ENCODE peak calls at places on chromosomes 11 and 22, in four cellular contexts. H is HepG2, K is H1, Q is HCT116. R is an unnamed sample.

GRCh38 chr11:78548911-78549572 is 25.6 kb downstream of the NARS2 start:
- DNase-seq in H (no peak), K (no peak), Q (no peak), R (no peak)

GRCh38 chr11:75272821-75273301 is 32.3 kb downstream of the TPBGL start:
- DNase-seq in K (no peak), H (no peak), Q (no peak), R (no peak)

GRCh38 chr11:129974237-129974636 is 28.4 kb downstream of the PRDM10 start:
- DNase-seq in H (no peak), K (no peak), Q (no peak), R (no peak)

GRCh38 chr11:92131289-92131890 is 93.2 kb upstream of the FAT3 start:
- DNase-seq in H (no peak), Q (no peak), K (no peak), R (no peak)

GRCh38 chr11:116993599-116993998 is 104.6 kb downstream of the SIK3 start:
- DNase-seq in Q (no peak), H (no peak), K (no peak), R (no peak)

GRCh38 chr11:35126000-35126878 is 12.7 kb upstream of the CD44 start:
- DNase-seq in Q (no peak), H (no peak), K (no peak), R (no peak)

GRCh38 chr11:130471731-130472433 is 23.4 kb downstream of the ADAMTS15 start:
- DNase-seq in K (no peak), Q (no peak), H (no peak), R (no peak)

GRCh38 chr11:95231881-95232605 is 1.0 kb upstream of the SESN3 start:
- DNase-seq in Q (no peak), K (no peak), H (no peak), R (no peak)

GRCh38 chr11:83025267-83025704 is 46.4 kb downstream of the RAB30 start:
- DNase-seq in Q (no peak), K (no peak), H (peak; percentile 55), R (no peak)

GRCh38 chr11:62689421-62690183 is at the start of gene LRRN4CL:
- DNase-seq in H (no peak), Q (no peak), K (no peak), R (no peak)

GRCh38 chr22:19353363-19354131 is 62.0 kb upstream of the CLTCL1 start:
- DNase-seq in Q (no peak), H (no peak), K (no peak), R (no peak)

GRCh38 chr22:19554834-19555404 is 30.7 kb upstream of the CLDN5 start:
- DNase-seq in Q (peak; percentile 28), K (peak; percentile 41), H (peak; percentile 81), R (peak; percentile 66)

GRCh38 chr11:9754041-9754471 is 90.2 kb downstream of the SWAP70 start:
- DNase-seq in K (no peak), Q (no peak), H (no peak), R (no peak)

GRCh38 chr11:87463486-87464102 is 425.9 kb downstream of the TMEM135 start:
- DNase-seq in Q (peak; percentile 42), K (no peak), H (peak; percentile 38), R (peak; percentile 39)

GRCh38 chr11:72321381-72321996 is 77.5 kb upstream of the PHOX2A start:
- DNase-seq in K (no peak), H (peak; percentile 9), Q (no peak), R (peak; percentile 83)

GRCh38 chr22:35477911-35478582 is 62.6 kb upstream of the RASD2 start:
- DNase-seq in H (no peak), K (no peak), Q (peak; percentile 27), R (peak; percentile 78)

GRCh38 chr11:14908214-14908880 is 16.3 kb upstream of the CYP2R1 start:
- DNase-seq in H (peak; percentile 44), K (no peak), Q (peak; percentile 51), R (peak; percentile 45)

GRCh38 chr11:35814026-35814425 is 129.8 kb upstream of the LDLRAD3 start:
- DNase-seq in H (no peak), Q (no peak), K (no peak), R (no peak)

GRCh38 chr22:18987765-18988164 is 51.7 kb upstream of the PRODH start:
- DNase-seq in Q (no peak), H (peak; percentile 32), K (peak; percentile 43), R (peak; percentile 77)

GRCh38 chr22:38107692-38108515 is 2.6 kb downstream of the BAIAP2L2 start:
- DNase-seq in Q (no peak), K (no peak), H (peak; percentile 93), R (no peak)

GRCh38 chr11:24705474-24705873 is 208.6 kb downstream of the LUZP2 start:
- DNase-seq in H (no peak), Q (no peak), K (no peak), R (no peak)

GRCh38 chr22:19497245-19497644 is 17.5 kb downstream of the CDC45 start:
- DNase-seq in Q (no peak), K (no peak), H (no peak), R (peak; percentile 75)

GRCh38 chr11:82046778-82047177 is 686.9 kb downstream of the FAM181B start:
- DNase-seq in H (no peak), K (no peak), Q (no peak), R (no peak)

GRCh38 chr11:114183041-114183511 is 113.1 kb upstream of the NNMT start:
- DNase-seq in H (no peak), Q (no peak), K (no peak), R (peak; percentile 33)

GRCh38 chr11:22703040-22703439 is 36.6 kb downstream of the GAS2 start:
- DNase-seq in K (no peak), H (peak; percentile 88), Q (peak; percentile 28), R (no peak)

GRCh38 chr22:23137905-23138520 is 3.8 kb downstream of the RSPH14 start:
- DNase-seq in Q (no peak), K (no peak), H (no peak), R (no peak)

DNA sequence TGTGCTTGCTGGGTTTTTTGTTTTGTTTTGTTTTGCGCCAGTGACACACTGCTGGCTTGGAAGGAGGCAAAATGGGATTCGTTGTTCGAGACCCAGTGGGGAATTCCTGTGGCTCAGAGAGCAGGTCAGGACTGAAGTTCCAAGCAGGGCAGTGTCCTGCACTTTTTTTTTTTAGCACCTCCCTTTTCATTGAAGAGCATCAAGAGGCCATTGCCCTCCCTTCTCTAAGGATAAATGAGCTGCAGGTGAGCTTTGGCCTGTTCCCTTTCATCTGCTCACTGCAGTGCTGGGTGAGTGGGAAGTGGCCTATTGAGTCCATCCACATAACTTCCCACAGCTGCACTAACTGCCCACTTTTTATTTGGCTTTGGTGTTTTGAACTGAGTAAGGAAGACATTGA is 87.8 kb downstream of the ARHGAP42 start:
- DNase-seq in Q (no peak), K (no peak), H (peak; percentile 43), R (no peak)
- TF ChIP-seq FOSL1 in Q (no peak), K (no peak), H (no peak), R (no peak)

GRCh38 chr22:29756341-29756740 is 10.5 kb downstream of the ZMAT5 start:
- DNase-seq in K (no peak), H (no peak), Q (no peak), R (no peak)

GRCh38 chr22:29751139-29751538 is 15.7 kb downstream of the ZMAT5 start:
- DNase-seq in K (no peak), H (peak; percentile 45), Q (no peak), R (no peak)

GRCh38 chr22:29751669-29752068 is 15.1 kb downstream of the ZMAT5 start:
- DNase-seq in K (no peak), H (no peak), Q (no peak), R (no peak)

GRCh38 chr22:29755889-29756288 is 10.9 kb downstream of the ZMAT5 start:
- DNase-seq in K (no peak), H (no peak), Q (no peak), R (no peak)

DNA sequence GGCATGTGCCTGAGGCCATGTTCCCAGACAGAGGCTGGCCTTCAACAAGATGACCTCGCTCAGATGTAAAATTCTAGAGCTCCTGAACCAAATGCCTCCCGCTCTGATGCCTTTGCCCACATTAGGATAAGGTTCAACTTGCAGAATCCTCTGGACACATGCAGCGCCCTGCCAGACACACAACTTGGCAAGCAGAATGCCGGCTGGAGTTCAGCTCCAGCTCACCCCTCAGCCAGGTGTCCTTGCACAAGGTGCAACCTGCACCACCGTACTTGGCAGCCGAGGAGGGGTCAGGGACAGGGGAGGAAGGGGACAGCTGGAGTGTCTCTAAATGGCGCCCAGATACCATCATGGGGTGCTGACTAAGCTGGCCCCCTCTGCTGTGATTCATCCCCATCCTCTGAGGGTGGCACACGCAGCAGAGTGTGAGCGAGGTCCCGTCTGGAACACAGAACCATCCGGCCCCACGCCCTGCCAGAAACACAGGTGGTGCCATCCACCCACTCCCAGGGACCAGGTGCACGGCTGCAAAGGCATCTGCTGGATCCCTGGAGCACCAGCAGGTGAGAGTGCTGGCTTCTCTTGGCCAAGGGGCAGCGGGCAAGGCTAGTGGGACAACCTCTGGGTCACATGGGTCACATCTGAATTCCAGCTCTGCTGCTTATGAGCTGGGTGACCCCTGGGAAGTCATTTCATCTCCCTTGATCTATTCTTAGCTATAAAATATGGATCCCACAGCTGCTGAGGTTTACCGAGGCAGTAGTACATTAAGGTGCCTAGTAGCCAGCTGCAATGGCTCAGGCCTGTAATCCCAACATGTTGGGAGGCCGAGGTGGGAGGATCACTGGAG is 12.8 kb downstream of the ZMAT5 start:
- DNase-seq in Q (no peak), K (no peak), H (no peak), R (no peak)
- TF ChIP-seq FOSL1 in Q (no peak), K (no peak), H (no peak), R (no peak)

DNA sequence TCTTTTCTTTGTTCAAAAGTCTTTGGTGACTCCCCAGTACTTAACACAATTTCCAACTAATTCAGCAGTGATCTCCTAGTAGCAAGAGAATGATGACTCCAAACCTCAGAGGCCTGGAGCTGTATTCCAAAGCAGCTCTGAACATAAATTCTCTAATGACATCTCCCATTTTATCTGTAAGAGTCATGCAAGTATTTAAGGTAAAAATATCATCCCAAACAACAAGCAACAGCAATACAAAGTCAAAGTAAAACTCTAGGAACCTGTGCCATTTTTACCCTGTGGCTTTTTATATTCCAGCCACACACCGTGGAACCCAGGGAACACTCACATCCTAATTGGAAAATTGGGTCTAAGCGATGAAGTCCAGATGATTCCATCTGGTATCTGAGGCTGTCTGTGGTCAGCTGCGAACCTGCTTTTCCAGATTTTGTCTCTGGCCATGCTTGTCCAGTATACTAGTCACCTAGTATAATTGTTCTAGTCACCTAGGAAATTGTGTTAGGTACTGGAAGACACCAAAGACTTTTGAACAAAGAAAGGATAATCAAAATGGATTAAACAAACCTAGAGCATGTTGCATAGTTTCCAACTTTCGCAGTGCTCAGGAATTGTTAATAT is 92.3 kb upstream of the SLC25A18 start:
- DNase-seq in Q (no peak), K (no peak), H (no peak), R (no peak)
- TF ChIP-seq FOSL1 in Q (no peak), K (no peak), H (no peak), R (no peak)

GRCh38 chr11:2409701-2410468 is 9.3 kb downstream of the TSSC4 start:
- DNase-seq in H (peak; percentile 65), Q (no peak), K (no peak), R (no peak)
- TF ChIP-seq FOSL1 in H (no peak), Q (no peak), K (no peak), R (no peak)